ENCODE peak calls at places on chromosomes 3 and 15, in eight cellular contexts. S is activated effector memory CD4-positive, alpha-beta T cell treated with anti-CD3 and anti-CD28 coated beads, Interleukin-2, amount 50 U/mL, for 16 hours; X is small intestine; E is NCI-H2029; G is activated T-cell treated with anti-CD3 and anti-CD28 coated beads for 24 hours; P is anterior cingulate cortex; D is amygdala; I is epithelial cell of proximal tubule. O is an unnamed sample.

GRCh38 chr3:123819949-123820348 is 64.2 kb downstream of the MYLK start:
- DNase-seq in S (no peak), X (no peak), E (no peak), G (no peak), P (no peak), D (no peak), I (no peak), O (no peak)

GRCh38 chr3:133926736-133927542 is 31.3 kb upstream of the RAB6B start:
- DNase-seq in S (no peak), X (no peak), E (no peak), G (no peak), P (no peak), D (no peak), I (no peak), O (no peak)

GRCh38 chr15:78024141-78024567 is 53.4 kb downstream of the TBC1D2B start:
- DNase-seq in S (no peak), X (no peak), E (peak; percentile 40), G (no peak), P (no peak), D (no peak), I (no peak), O (no peak)

GRCh38 chr15:48285329-48286214 is 45.7 kb upstream of the DUT start:
- DNase-seq in S (no peak), X (peak; percentile 77), E (peak; percentile 71), G (peak; percentile 16), P (peak; percentile 54), D (no peak), I (peak; percentile 25), O (peak; percentile 88)

GRCh38 chr3:13087320-13087985 is 14.2 kb upstream of the IQSEC1 start:
- DNase-seq in S (no peak), X (no peak), E (no peak), G (no peak), P (no peak), D (no peak), I (no peak), O (no peak)

GRCh38 chr15:64938192-64938591 is 26.5 kb downstream of the ANKDD1A start:
- DNase-seq in S (no peak), X (no peak), E (peak; percentile 56), G (no peak), P (no peak), D (no peak), I (no peak), O (no peak)

GRCh38 chr15:48059786-48060185 is 61.0 kb upstream of the SLC24A5 start:
- DNase-seq in S (no peak), X (no peak), E (no peak), G (no peak), P (peak; percentile 79), D (peak; percentile 63), I (no peak), O (no peak)

GRCh38 chr3:45890405-45890804 is 4.1 kb downstream of the CCR9 start:
- DNase-seq in S (no peak), X (peak; percentile 83), E (peak; percentile 79), G (no peak), P (no peak), D (no peak), I (no peak), O (peak; percentile 31)

GRCh38 chr15:76333720-76334437 is 2.7 kb upstream of the ISL2 start:
- DNase-seq in S (no peak), X (no peak), E (no peak), G (no peak), P (no peak), D (no peak), I (no peak), O (no peak)

GRCh38 chr15:101451886-101452285 is 37.6 kb downstream of the PCSK6 start:
- DNase-seq in S (no peak), X (no peak), E (no peak), G (no peak), P (no peak), D (no peak), I (no peak), O (no peak)

GRCh38 chr3:194267744-194268658 is 83.1 kb downstream of the CPN2 start:
- DNase-seq in S (peak; percentile 27), X (no peak), E (no peak), G (no peak), P (no peak), D (no peak), I (no peak), O (no peak)

GRCh38 chr3:36248374-36248773 is 131.9 kb upstream of the STAC start:
- DNase-seq in S (no peak), X (no peak), E (no peak), G (no peak), P (no peak), D (no peak), I (no peak), O (no peak)

GRCh38 chr3:128400683-128401082 is 66.0 kb downstream of the DNAJB8 start:
- DNase-seq in S (no peak), X (no peak), E (no peak), G (no peak), P (no peak), D (no peak), I (no peak), O (no peak)

GRCh38 chr3:58234516-58234931 is 3.1 kb upstream of the ABHD6 start:
- DNase-seq in S (no peak), X (peak; percentile 42), E (no peak), G (no peak), P (no peak), D (no peak), I (no peak), O (no peak)

GRCh38 chr3:82654708-82655107 is 893.3 kb upstream of the GBE1 start:
- DNase-seq in S (no peak), X (no peak), E (no peak), G (no peak), P (no peak), D (no peak), I (no peak), O (peak; percentile 56)

GRCh38 chr15:69755571-69756310 is 303.1 kb downstream of the RPLP1 start:
- DNase-seq in S (peak; percentile 91), X (peak; percentile 59), E (no peak), G (peak; percentile 78), P (no peak), D (no peak), I (peak; percentile 85), O (no peak)

GRCh38 chr3:12994607-12995388 is 78.4 kb downstream of the IQSEC1 start:
- DNase-seq in S (peak; percentile 95), X (peak; percentile 78), E (peak; percentile 88), G (peak; percentile 85), P (peak; percentile 87), D (peak; percentile 76), I (no peak), O (peak; percentile 68)

GRCh38 chr15:88574646-88575045 is 28.2 kb upstream of the DET1 start:
- DNase-seq in S (no peak), X (no peak), E (no peak), G (no peak), P (no peak), D (no peak), I (no peak), O (no peak)

GRCh38 chr3:46269556-46269955 is 27.3 kb downstream of the CCR3 start:
- DNase-seq in S (no peak), X (peak; percentile 52), E (no peak), G (no peak), P (no peak), D (no peak), I (no peak), O (no peak)

GRCh38 chr3:17155951-17156350 is 271.2 kb downstream of the PLCL2 start:
- DNase-seq in S (peak; percentile 53), X (no peak), E (no peak), G (no peak), P (no peak), D (no peak), I (no peak), O (no peak)

GRCh38 chr3:56921573-56922571 is 120.1 kb upstream of the ARHGEF3 start:
- DNase-seq in S (peak; percentile 68), X (peak; percentile 17), E (no peak), G (no peak), P (no peak), D (no peak), I (no peak), O (no peak)

GRCh38 chr15:93997071-93997658 is 234.2 kb upstream of the MCTP2 start:
- DNase-seq in S (no peak), X (peak; percentile 25), E (no peak), G (no peak), P (peak; percentile 5), D (no peak), I (no peak), O (peak; percentile 26)

GRCh38 chr3:112499328-112499727 is at the start of gene BTLA:
- DNase-seq in S (no peak), X (peak; percentile 19), E (no peak), G (no peak), P (no peak), D (no peak), I (no peak), O (no peak)

GRCh38 chr3:158539414-158540014 is 31.5 kb upstream of the MLF1 start:
- DNase-seq in S (peak; percentile 67), X (peak; percentile 47), E (peak; percentile 9), G (peak; percentile 38), P (no peak), D (no peak), I (no peak), O (peak; percentile 81)

GRCh38 chr15:33098082-33099058 is 96.1 kb downstream of the FMN1 start:
- DNase-seq in S (no peak), X (no peak), E (no peak), G (no peak), P (no peak), D (no peak), I (peak; percentile 67), O (no peak)

GRCh38 chr3:131591394-131591990 is 88.7 kb upstream of the MRPL3 start:
- DNase-seq in S (no peak), X (no peak), E (no peak), G (no peak), P (no peak), D (no peak), I (no peak), O (no peak)

O was measured in NCI-H2081.